ENCODE peak calls at places on chromosomes 16 and 17, in four cellular contexts. F, K, N and W are unnamed samples.

GRCh38 chr17:35789044-35789443 is 6.4 kb downstream of the MMP28 start:
- DNase-seq in N (no peak), K (no peak), F (no peak), W (no peak)

GRCh38 chr17:79077587-79077986 is 3.0 kb downstream of the ENGASE start:
- DNase-seq in N (no peak), K (no peak), F (no peak), W (no peak)

GRCh38 chr16:58614212-58614611 is 15.4 kb downstream of the CNOT1 start:
- DNase-seq in N (no peak), K (no peak), F (peak), W (no peak)

GRCh38 chr16:518858-519257 is 8.7 kb upstream of the CAPN15 start:
- DNase-seq in F (no peak), K (no peak), N (no peak), W (no peak)

GRCh38 chr17:51428668-51429486 is 168.5 kb downstream of the UTP18 start:
- DNase-seq in N (no peak), K (no peak), F (no peak), W (no peak)

GRCh38 chr16:57941016-57941656 is 29.8 kb downstream of the CNGB1 start:
- DNase-seq in F (no peak), N (peak), K (no peak), W (no peak)

GRCh38 chr16:30122621-30123160 is 329 bp downstream of the MAPK3 start:
- DNase-seq in N (no peak), K (peak), F (no peak), W (no peak)

GRCh38 chr16:28166394-28167208 is 45.2 kb downstream of the XPO6 start:
- DNase-seq in F (peak), N (no peak), K (no peak), W (no peak)

GRCh38 chr16:53822936-53823529 is 119.1 kb downstream of the FTO start:
- DNase-seq in N (no peak), K (no peak), F (no peak), W (no peak)

GRCh38 chr17:794876-795275 is 12.7 kb downstream of the MRM3 start:
- DNase-seq in K (peak), N (peak), F (peak), W (peak)

GRCh38 chr17:64682261-64683181 is 20.4 kb upstream of the SMURF2 start:
- DNase-seq in F (peak), K (no peak), N (no peak), W (no peak)

GRCh38 chr16:57268804-57269800 is 15.4 kb downstream of the PLLP start:
- DNase-seq in N (peak), K (peak), F (peak), W (peak)

GRCh38 chr16:74724820-74725549 is 24.3 kb upstream of the MLKL start:
- DNase-seq in F (peak), N (peak), K (no peak), W (peak)

GRCh38 chr17:42979511-42980273 is at the start of gene PTGES3L:
- DNase-seq in F (peak), K (no peak), N (peak), W (peak)

GRCh38 chr16:69469807-69470561 is 45.6 kb downstream of the CYB5B start:
- DNase-seq in N (no peak), F (no peak), K (no peak), W (no peak)

GRCh38 chr16:51155199-51155607 is 4.1 kb upstream of the SALL1 start:
- DNase-seq in K (no peak), F (no peak), N (no peak), W (no peak)

GRCh38 chr16:72875291-72876036 is 172.5 kb downstream of the ZFHX3 start:
- DNase-seq in K (no peak), N (no peak), F (no peak), W (no peak)
- H3K27ac ChIP-seq in K (no peak), N (no peak), F (no peak), W (no peak)

GRCh38 chr17:8148560-8148959 is 3.6 kb downstream of the PER1 start:
- DNase-seq in N (no peak), K (no peak), F (no peak), W (no peak)
- H3K27ac ChIP-seq in N (no peak), K (no peak), F (no peak), W (no peak)

GRCh38 chr17:74452841-74453661 is 13.4 kb upstream of the CD300A start:
- DNase-seq in K (no peak), F (no peak), N (no peak), W (no peak)
- H3K27ac ChIP-seq in K (peak), F (no peak), N (peak), W (peak)

GRCh38 chr16:7431723-7432122 is 99.1 kb downstream of the RBFOX1 start:
- DNase-seq in F (no peak), N (no peak), K (no peak), W (no peak)
- H3K27ac ChIP-seq in F (no peak), N (no peak), K (no peak), W (no peak)

DNA sequence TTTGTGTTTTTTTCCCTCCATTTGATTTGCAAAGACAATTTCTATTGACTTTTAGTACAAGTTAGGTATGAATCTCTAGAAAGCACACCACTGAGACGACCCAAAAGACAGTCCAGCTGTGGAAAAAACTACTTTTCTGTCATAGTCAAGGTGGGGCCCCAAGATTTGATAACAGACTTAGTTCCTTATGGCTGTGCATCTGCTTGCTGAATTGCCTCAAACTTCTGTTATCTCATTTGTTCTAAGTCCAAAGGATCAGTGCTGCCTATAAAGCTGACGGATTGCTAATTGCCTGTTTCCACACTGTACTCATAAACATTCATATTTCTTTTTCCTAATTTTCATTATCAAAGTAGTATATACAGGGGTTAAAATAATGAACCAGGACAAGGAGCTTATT is 180.8 kb downstream of the SPECC1 start:
- DNase-seq in N (no peak), K (no peak), F (no peak), W (no peak)
- H3K27ac ChIP-seq in N (peak), K (no peak), F (no peak), W (peak)

GRCh38 chr17:45231481-45232116 is 9.9 kb downstream of the FMNL1 start:
- DNase-seq in F (no peak), K (peak), N (no peak), W (no peak)
- H3K27ac ChIP-seq in F (no peak), K (no peak), N (no peak), W (no peak)

GRCh38 chr17:49621420-49621819 is 45.7 kb downstream of the NXPH3 start:
- DNase-seq in N (no peak), K (no peak), F (no peak), W (no peak)
- H3K27ac ChIP-seq in N (no peak), K (no peak), F (no peak), W (no peak)